ENCODE peak calls at places on chromosomes 6 and 20, in six cellular contexts. Q, I, N, M, O and U are unnamed samples.

GRCh38 chr20:59634435-59635005 is 30.2 kb downstream of the PHACTR3 start:
- DNase-seq in N (no peak), Q (no peak), I (no peak), M (no peak), O (no peak), U (no peak)

GRCh38 chr6:3269412-3269975 is 10.7 kb downstream of the PSMG4 start:
- DNase-seq in M (no peak), I (no peak), Q (no peak), N (no peak), O (no peak), U (no peak)

GRCh38 chr6:111979633-111980032 is 74.3 kb upstream of the CCN6 start:
- DNase-seq in Q (no peak), I (no peak), O (no peak), M (no peak), N (no peak), U (no peak)

GRCh38 chr6:71977860-71978259 is 91.5 kb downstream of the RIMS1 start:
- DNase-seq in M (no peak), N (no peak), Q (no peak), O (no peak), I (no peak), U (peak)

GRCh38 chr20:1381753-1382591 is 10.9 kb downstream of the FKBP1A start:
- DNase-seq in O (no peak), I (no peak), Q (peak), N (no peak), M (no peak), U (no peak)

GRCh38 chr6:147000545-147001488 is 203.4 kb upstream of the STXBP5 start:
- DNase-seq in Q (peak), O (peak), N (no peak), I (peak), M (no peak), U (peak)

GRCh38 chr6:161417712-161418457 is 144.0 kb upstream of the AGPAT4 start:
- DNase-seq in N (no peak), Q (peak), M (no peak), I (peak), O (peak), U (peak)

GRCh38 chr6:126033696-126034095 is 47.4 kb downstream of the TRMT11 start:
- DNase-seq in N (no peak), O (peak), Q (peak), I (peak), M (no peak), U (peak)

GRCh38 chr6:25962368-25963127 is at the start of gene TRIM38:
- DNase-seq in N (peak), M (peak), O (peak), Q (peak), I (peak), U (peak)

GRCh38 chr6:109165392-109165964 is 70.2 kb downstream of the CEP57L1 start:
- DNase-seq in O (peak), I (peak), Q (peak), M (no peak), N (no peak), U (peak)

GRCh38 chr6:7271205-7271534 is 41.8 kb downstream of the SSR1 start:
- DNase-seq in I (no peak), O (no peak), Q (no peak), N (no peak), M (no peak), U (no peak)

GRCh38 chr6:168225471-168225901 is 94.1 kb downstream of the DACT2 start:
- DNase-seq in Q (peak), N (no peak), M (no peak), O (no peak), I (no peak), U (no peak)